ENCODE peak calls at places on chromosomes 1 and 21, in four cellular contexts. H, K, O and Z are unnamed samples.

GRCh38 chr1:248821101-248821500 is 4.6 kb downstream of the SH3BP5L start:
- DNase-seq in H (no peak), K (no peak), O (peak), Z (peak)

GRCh38 chr1:40049745-40050144 is 9.2 kb downstream of the CAP1 start:
- DNase-seq in H (no peak), K (no peak), O (no peak), Z (no peak)

GRCh38 chr1:201421041-201421440 is 489 bp downstream of the TNNI1 start:
- DNase-seq in H (no peak), K (no peak), O (no peak), Z (no peak)

GRCh38 chr21:45822429-45823099 is 159.0 kb upstream of the COL6A1 start:
- DNase-seq in H (no peak), K (no peak), O (no peak), Z (no peak)

GRCh38 chr21:36288651-36289243 is 31.2 kb upstream of the MORC3 start:
- DNase-seq in H (no peak), K (no peak), O (peak), Z (no peak)

GRCh38 chr1:221991221-221991620 is 249.3 kb upstream of the DUSP10 start:
- DNase-seq in H (no peak), K (no peak), O (peak), Z (peak)

GRCh38 chr1:58964428-58964827 is 180.6 kb upstream of the JUN start:
- DNase-seq in H (no peak), K (no peak), O (no peak), Z (no peak)

GRCh38 chr1:186152227-186152944 is 222.7 kb downstream of the TPR start:
- DNase-seq in H (peak), K (no peak), O (peak), Z (peak)

GRCh38 chr1:207049514-207049913 is 1.5 kb downstream of the YOD1 start:
- DNase-seq in H (no peak), K (no peak), O (no peak), Z (no peak)

GRCh38 chr1:103106426-103107321 is 1.6 kb downstream of the COL11A1 start:
- DNase-seq in H (no peak), K (no peak), O (peak), Z (peak)

GRCh38 chr1:160651428-160652064 is 4.7 kb upstream of the SLAMF1 start:
- DNase-seq in H (no peak), K (no peak), O (no peak), Z (no peak)

GRCh38 chr1:53622531-53622930 is 116.4 kb downstream of the GLIS1 start:
- DNase-seq in H (no peak), K (no peak), O (no peak), Z (no peak)

GRCh38 chr1:10644307-10645128 is 151.9 kb downstream of the CASZ1 start:
- DNase-seq in H (no peak), K (no peak), O (peak), Z (peak)

GRCh38 chr1:113283914-113284313 is 106.4 kb upstream of the MAGI3 start:
- DNase-seq in H (no peak), K (no peak), O (no peak), Z (no peak)

GRCh38 chr1:164694505-164694904 is 135.5 kb downstream of the PBX1 start:
- DNase-seq in H (no peak), K (no peak), O (no peak), Z (no peak)

GRCh38 chr1:41479000-41479807 is 5.3 kb downstream of the EDN2 start:
- DNase-seq in H (no peak), K (no peak), O (no peak), Z (no peak)

GRCh38 chr1:213983589-213984386 is 4.0 kb upstream of the PROX1 start:
- DNase-seq in H (no peak), K (no peak), O (no peak), Z (no peak)

GRCh38 chr21:45801129-45801735 is 157.7 kb downstream of the PCBP3 start:
- DNase-seq in H (no peak), K (no peak), O (no peak), Z (no peak)

GRCh38 chr1:48246727-48247126 is 24.2 kb downstream of the SLC5A9 start:
- DNase-seq in H (no peak), K (no peak), O (peak), Z (no peak)

GRCh38 chr1:77825356-77825709 is 45.9 kb downstream of the MIGA1 start:
- DNase-seq in H (peak), K (peak), O (peak), Z (peak)

GRCh38 chr21:42423197-42423675 is 19.5 kb downstream of the UBASH3A start:
- DNase-seq in H (no peak), K (no peak), O (no peak), Z (no peak)

GRCh38 chr1:156656779-156657160 is 14.9 kb downstream of the BCAN start:
- DNase-seq in H (no peak), K (no peak), O (no peak), Z (no peak)

GRCh38 chr1:44619261-44619900 is 54.9 kb downstream of the TMEM53 start:
- DNase-seq in H (peak), K (no peak), O (peak), Z (peak)

GRCh38 chr1:62263006-62263812 is 56.0 kb downstream of the KANK4 start:
- DNase-seq in H (no peak), K (no peak), O (no peak), Z (no peak)